ENCODE peak calls at places on chromosome 6, in four cellular contexts. One of them, this sample, is unnamed.

GRCh38 chr6:39568896-39569295 is 156.3 kb downstream of the KIF6 start:
- DNase-seq in tibial artery: no peak
- DNase-seq in Karpas-422: no peak
- DNase-seq in pancreas: no peak
- DNase-seq in this sample: no peak

GRCh38 chr6:101080597-101080996 is 199.5 kb upstream of the ASCC3 start:
- DNase-seq in Karpas-422: no peak
- DNase-seq in pancreas: no peak
- DNase-seq in tibial artery: no peak
- DNase-seq in this sample: no peak

GRCh38 chr6:53492860-53493634 is 51.9 kb downstream of the GCLC start:
- DNase-seq in tibial artery: no peak
- DNase-seq in Karpas-422: peak; percentile 79
- DNase-seq in pancreas: no peak
- DNase-seq in this sample: peak; percentile 49

GRCh38 chr6:53484409-53485280 is 60.3 kb downstream of the GCLC start:
- DNase-seq in pancreas: peak; percentile 44
- DNase-seq in tibial artery: no peak
- DNase-seq in Karpas-422: peak; percentile 92
- DNase-seq in this sample: peak; percentile 50

GRCh38 chr6:148112851-148113319 is 229.8 kb upstream of the SASH1 start:
- DNase-seq in tibial artery: no peak
- DNase-seq in Karpas-422: no peak
- DNase-seq in pancreas: no peak
- DNase-seq in this sample: no peak

GRCh38 chr6:14123331-14124105 is 5.9 kb downstream of the CD83 start:
- DNase-seq in tibial artery: no peak
- DNase-seq in pancreas: no peak
- DNase-seq in Karpas-422: no peak
- DNase-seq in this sample: no peak

GRCh38 chr6:93182933-93183479 is 236.4 kb downstream of the EPHA7 start:
- DNase-seq in pancreas: no peak
- DNase-seq in tibial artery: no peak
- DNase-seq in Karpas-422: no peak
- DNase-seq in this sample: no peak

GRCh38 chr6:30265594-30265993 is 52.4 kb upstream of the TRIM26 start:
- DNase-seq in Karpas-422: peak; percentile 6
- DNase-seq in tibial artery: no peak
- DNase-seq in pancreas: no peak
- DNase-seq in this sample: no peak

GRCh38 chr6:29850011-29850553 is 22.5 kb downstream of the HLA-G start:
- DNase-seq in Karpas-422: no peak
- DNase-seq in pancreas: peak; percentile 12
- DNase-seq in tibial artery: no peak
- DNase-seq in this sample: peak; percentile 18

GRCh38 chr6:157683707-157684106 is 139.3 kb upstream of the SNX9 start:
- DNase-seq in tibial artery: no peak
- DNase-seq in Karpas-422: no peak
- DNase-seq in pancreas: no peak
- DNase-seq in this sample: no peak

GRCh38 chr6:15622045-15622750 is 40.6 kb downstream of the DTNBP1 start:
- DNase-seq in Karpas-422: no peak
- DNase-seq in tibial artery: no peak
- DNase-seq in pancreas: no peak
- DNase-seq in this sample: no peak

DNA sequence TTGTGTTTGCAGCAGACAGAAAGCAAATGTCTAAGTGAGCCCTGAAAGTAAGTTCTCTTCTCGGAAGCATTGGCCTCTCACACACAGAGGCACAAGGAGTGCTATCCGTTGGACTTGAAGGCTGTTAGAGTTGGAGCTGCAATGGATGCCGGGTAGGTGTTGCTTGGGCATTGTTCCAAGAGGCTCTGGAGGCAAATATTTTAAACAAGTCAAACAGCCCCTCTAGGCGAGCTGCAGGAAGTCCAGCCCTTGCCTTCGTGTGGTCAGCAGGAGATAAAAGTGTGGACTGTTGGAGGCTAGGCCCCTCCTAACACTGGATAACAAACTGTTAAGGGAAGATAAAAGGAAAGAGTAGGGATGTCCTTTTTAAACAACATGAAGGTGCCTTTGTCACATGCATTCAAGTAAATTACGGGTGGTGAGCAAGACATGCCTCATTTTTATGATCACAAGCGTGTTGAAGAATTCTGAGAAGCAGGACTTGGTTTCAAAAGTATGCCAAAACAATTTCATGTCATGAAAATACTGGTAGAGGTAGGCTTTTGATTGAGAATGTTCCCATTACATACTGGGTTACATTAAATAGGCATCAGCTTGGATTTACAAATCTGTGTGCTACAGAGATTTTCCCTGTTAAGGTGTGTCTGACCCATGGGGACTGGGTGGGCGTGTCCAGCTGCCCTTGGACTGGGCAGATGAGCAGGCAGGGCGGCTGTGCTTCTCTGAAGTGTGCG is 57.4 kb downstream of the RREB1 start:
- DNase-seq in Karpas-422: no peak
- DNase-seq in pancreas: no peak
- DNase-seq in tibial artery: no peak
- DNase-seq in this sample: peak; percentile 65
- H3K4me1 ChIP-seq in Karpas-422: peaks cover 24% of the 10 kb centered on the region
- H3K4me1 ChIP-seq in pancreas: peaks cover 59% of the 10 kb centered on the region
- H3K4me1 ChIP-seq in tibial artery: peaks cover 62% of the 10 kb centered on the region
- H3K4me1 ChIP-seq in this sample: peaks cover 51% of the 10 kb centered on the region

GRCh38 chr6:44041461-44042260 is 85.6 kb downstream of the MRPL14 start:
- DNase-seq in tibial artery: no peak
- DNase-seq in Karpas-422: no peak
- DNase-seq in pancreas: no peak
- DNase-seq in this sample: peak; percentile 96

GRCh38 chr6:44043036-44043478 is 84.2 kb downstream of the MRPL14 start:
- DNase-seq in Karpas-422: no peak
- DNase-seq in tibial artery: no peak
- DNase-seq in pancreas: no peak
- DNase-seq in this sample: peak; percentile 70

GRCh38 chr6:44043479-44044153 is 83.6 kb downstream of the MRPL14 start:
- DNase-seq in tibial artery: no peak
- DNase-seq in Karpas-422: no peak
- DNase-seq in pancreas: no peak
- DNase-seq in this sample: no peak

GRCh38 chr6:44040786-44041185 is 86.5 kb downstream of the MRPL14 start:
- DNase-seq in Karpas-422: no peak
- DNase-seq in tibial artery: peak; percentile 23
- DNase-seq in pancreas: no peak
- DNase-seq in this sample: no peak

GRCh38 chr6:44042261-44043035 is 84.8 kb downstream of the MRPL14 start:
- DNase-seq in Karpas-422: no peak
- DNase-seq in pancreas: no peak
- DNase-seq in tibial artery: no peak
- DNase-seq in this sample: no peak
- H3K4me1 ChIP-seq in Karpas-422: no peaks in the 10 kb centered on the region
- H3K4me1 ChIP-seq in pancreas: peaks cover 6% of the 10 kb centered on the region
- H3K4me1 ChIP-seq in tibial artery: peaks cover 35% of the 10 kb centered on the region
- H3K4me1 ChIP-seq in this sample: peaks cover 41% of the 10 kb centered on the region

DNA sequence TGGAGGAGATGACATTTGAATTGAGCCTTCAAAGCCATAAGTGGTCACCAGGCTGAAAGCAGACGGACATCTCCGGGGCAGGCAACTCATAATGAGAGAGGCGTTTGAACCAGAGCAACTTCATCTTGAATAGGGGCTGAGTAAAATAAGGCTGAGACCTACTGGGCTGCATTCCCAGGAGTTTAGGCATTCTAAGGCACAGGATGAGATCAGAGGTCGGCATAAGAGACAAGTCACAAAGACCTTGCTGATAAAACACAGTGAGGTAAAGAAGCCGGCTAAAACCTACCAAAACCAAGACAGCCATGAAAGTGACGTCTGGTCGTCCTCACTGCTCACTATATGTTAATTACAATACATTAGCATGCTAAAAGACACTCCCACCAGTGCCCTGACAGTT is 194.8 kb upstream of the SOX4 start:
- DNase-seq in Karpas-422: no peak
- DNase-seq in pancreas: no peak
- DNase-seq in tibial artery: no peak
- DNase-seq in this sample: no peak
- H3K4me1 ChIP-seq in Karpas-422: no peaks in the 10 kb centered on the region
- H3K4me1 ChIP-seq in pancreas: peaks cover 3% of the 10 kb centered on the region
- H3K4me1 ChIP-seq in tibial artery: peaks cover 6% of the 10 kb centered on the region
- H3K4me1 ChIP-seq in this sample: peaks cover 21% of the 10 kb centered on the region

GRCh38 chr6:122651031-122651430 is 40.8 kb downstream of the PKIB start:
- DNase-seq in tibial artery: no peak
- DNase-seq in Karpas-422: no peak
- DNase-seq in pancreas: no peak
- DNase-seq in this sample: no peak
- H3K4me1 ChIP-seq in tibial artery: no peaks in the 10 kb centered on the region
- H3K4me1 ChIP-seq in Karpas-422: no peaks in the 10 kb centered on the region
- H3K4me1 ChIP-seq in pancreas: no peaks in the 10 kb centered on the region
- H3K4me1 ChIP-seq in this sample: no peaks in the 10 kb centered on the region

GRCh38 chr6:111800468-111800760 is 72.8 kb downstream of the FYN start:
- DNase-seq in tibial artery: no peak
- DNase-seq in pancreas: no peak
- DNase-seq in Karpas-422: no peak
- DNase-seq in this sample: no peak
- H3K4me1 ChIP-seq in tibial artery: no peaks in the 10 kb centered on the region
- H3K4me1 ChIP-seq in pancreas: no peaks in the 10 kb centered on the region
- H3K4me1 ChIP-seq in Karpas-422: peaks cover 49% of the 10 kb centered on the region
- H3K4me1 ChIP-seq in this sample: peaks cover 32% of the 10 kb centered on the region

GRCh38 chr6:119174085-119174445 is 95.6 kb upstream of the FAM184A start:
- DNase-seq in pancreas: no peak
- DNase-seq in Karpas-422: no peak
- DNase-seq in tibial artery: no peak
- DNase-seq in this sample: no peak

GRCh38 chr6:119171864-119172588 is 93.6 kb upstream of the FAM184A start:
- DNase-seq in Karpas-422: no peak
- DNase-seq in tibial artery: no peak
- DNase-seq in pancreas: no peak
- DNase-seq in this sample: no peak

GRCh38 chr6:119174879-119175817 is 96.7 kb upstream of the FAM184A start:
- DNase-seq in pancreas: no peak
- DNase-seq in tibial artery: no peak
- DNase-seq in Karpas-422: no peak
- DNase-seq in this sample: no peak

GRCh38 chr6:119172813-119173212 is 94.3 kb upstream of the FAM184A start:
- DNase-seq in Karpas-422: no peak
- DNase-seq in tibial artery: no peak
- DNase-seq in pancreas: no peak
- DNase-seq in this sample: no peak

DNA sequence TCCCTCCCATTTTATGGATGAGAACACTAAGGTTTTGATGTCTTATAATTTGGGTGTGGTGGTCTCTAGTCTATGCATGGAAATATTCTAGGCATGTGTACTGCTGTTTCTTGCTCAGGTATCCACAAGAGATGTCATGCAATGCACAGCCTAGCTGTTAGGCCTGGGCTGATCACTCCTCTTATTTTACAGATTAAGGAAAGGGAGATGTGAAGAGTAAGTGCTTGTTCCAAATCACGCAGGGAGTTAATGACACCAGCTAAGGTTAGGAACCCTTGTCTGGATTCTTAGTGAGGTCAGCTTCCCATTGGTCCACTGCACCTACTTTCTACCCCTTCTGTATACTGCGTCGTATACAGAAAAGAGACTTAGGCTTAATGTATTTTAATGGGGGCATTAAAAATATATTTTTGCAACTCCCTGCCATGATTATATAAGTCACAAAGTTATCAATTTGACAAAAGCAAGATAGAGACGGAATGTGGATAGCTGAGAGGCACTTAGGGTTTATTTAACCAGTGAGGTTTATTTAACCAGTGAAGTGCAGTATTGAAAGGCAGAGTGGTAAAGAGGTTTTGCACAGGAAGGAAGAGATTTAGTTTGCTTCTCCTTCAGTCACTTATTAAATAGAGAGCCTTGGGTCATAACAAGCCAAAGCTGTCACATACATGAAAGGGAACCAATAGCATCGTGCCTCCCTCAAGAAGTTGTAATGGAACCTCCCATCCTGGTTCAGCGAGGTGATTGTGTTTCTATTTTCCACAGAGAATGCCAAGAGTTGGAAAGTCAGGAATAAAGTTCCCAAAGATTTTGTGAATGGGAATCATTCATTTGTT is 95.0 kb upstream of the FAM184A start:
- DNase-seq in Karpas-422: no peak
- DNase-seq in pancreas: no peak
- DNase-seq in tibial artery: no peak
- DNase-seq in this sample: no peak
- H3K4me1 ChIP-seq in Karpas-422: no peaks in the 10 kb centered on the region
- H3K4me1 ChIP-seq in pancreas: peaks cover 18% of the 10 kb centered on the region
- H3K4me1 ChIP-seq in tibial artery: no peaks in the 10 kb centered on the region
- H3K4me1 ChIP-seq in this sample: no peaks in the 10 kb centered on the region